ENCODE peak calls at places on chromosomes 16 and 17, in eight cellular contexts. B is HL-60, D is Panc1, Q is SK-N-SH, P is A549, E is HCT116, Y is GM12878, U is K562. V is an unnamed sample.

GRCh38 chr16:62038225-62038624 is 2.0 kb upstream of the CDH8 start:
- DNase-seq in Q (no peak), P (no peak), E (no peak), Y (no peak), D (no peak), B (no peak), U (no peak), V (no peak)

GRCh38 chr17:8651013-8651412 is 20.5 kb upstream of the MYH10 start:
- DNase-seq in P (no peak), Y (no peak), D (no peak), B (no peak), Q (no peak), U (peak; percentile 14), E (no peak), V (no peak)

GRCh38 chr16:17466876-17467275 is 3.9 kb downstream of the XYLT1 start:
- DNase-seq in B (no peak), Y (no peak), U (no peak), D (no peak), E (no peak), P (no peak), Q (no peak), V (peak; percentile 77)

GRCh38 chr17:79097226-79098055 is 22.8 kb downstream of the ENGASE start:
- DNase-seq in Q (peak; percentile 70), B (no peak), U (peak; percentile 49), Y (no peak), P (no peak), E (no peak), D (no peak), V (peak; percentile 82)

GRCh38 chr16:2713523-2713922 is 6.5 kb downstream of the PRSS27 start:
- DNase-seq in B (no peak), E (no peak), Y (no peak), D (no peak), U (no peak), P (no peak), Q (no peak), V (no peak)

GRCh38 chr17:50273654-50274040 is 619 bp upstream of the TMEM92 start:
- DNase-seq in P (no peak), Q (no peak), U (no peak), B (no peak), D (no peak), E (no peak), Y (no peak), V (no peak)

GRCh38 chr16:87854907-87855683 is 14.2 kb downstream of the SLC7A5 start:
- DNase-seq in Y (no peak), P (peak; percentile 78), U (no peak), E (no peak), D (no peak), Q (no peak), B (no peak), V (no peak)

GRCh38 chr17:49779730-49780220 is 8.7 kb upstream of the KAT7 start:
- DNase-seq in Q (peak; percentile 40), E (peak; percentile 34), U (peak; percentile 49), Y (no peak), P (peak; percentile 60), D (peak; percentile 38), B (no peak), V (peak; percentile 26)

GRCh38 chr17:65362826-65363225 is 198.6 kb downstream of the AXIN2 start:
- DNase-seq in Q (no peak), U (no peak), P (no peak), B (no peak), Y (no peak), E (no peak), D (no peak), V (no peak)

GRCh38 chr16:50497592-50497991 is 50.6 kb upstream of the NKD1 start:
- DNase-seq in E (no peak), P (no peak), Q (no peak), D (no peak), Y (no peak), U (no peak), B (no peak), V (no peak)

GRCh38 chr16:80739523-80739922 is 64.9 kb downstream of the CDYL2 start:
- DNase-seq in Y (no peak), E (no peak), B (no peak), P (no peak), U (no peak), D (no peak), Q (no peak), V (no peak)

DNA sequence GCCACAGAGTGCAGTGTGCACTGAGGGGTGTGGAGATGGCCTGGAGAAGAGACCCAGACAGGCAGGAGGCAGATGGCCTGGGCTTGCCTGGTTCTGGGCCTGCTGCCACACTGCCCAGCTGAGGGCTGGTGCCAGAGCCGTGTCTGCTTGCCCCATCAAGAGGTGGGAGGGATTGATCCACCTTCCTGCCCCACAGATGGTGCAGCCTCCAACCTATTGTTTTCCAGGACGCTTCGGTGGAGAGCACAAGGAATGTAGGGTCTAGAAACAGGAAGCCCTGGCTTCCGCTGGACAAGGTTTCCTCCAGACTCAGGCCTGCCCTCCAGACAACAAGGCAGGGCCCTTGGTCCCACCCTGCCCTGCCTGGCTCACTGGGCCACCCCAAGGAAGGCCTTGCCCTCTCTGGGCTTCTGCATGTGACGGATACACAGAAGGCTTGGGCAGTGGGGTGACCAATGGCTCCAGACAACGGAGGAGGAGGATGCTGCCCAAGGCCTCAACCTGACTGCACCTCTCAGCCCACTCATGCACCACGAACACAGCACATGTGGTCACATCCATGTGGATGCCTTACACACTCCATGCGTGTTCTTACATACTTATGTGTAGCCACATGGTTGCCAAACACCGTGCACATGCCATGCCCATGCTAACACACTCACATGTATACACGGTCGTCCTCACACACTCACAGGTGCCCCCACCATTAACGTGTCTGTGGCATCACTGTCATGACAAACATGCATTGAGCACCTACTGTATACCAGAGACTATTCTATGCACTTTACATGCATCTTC is 6.5 kb upstream of the CDH5 start:
- DNase-seq in B (no peak), U (no peak), Y (no peak), E (no peak), D (no peak), Q (no peak), P (no peak), V (no peak)
- TF ChIP-seq REST in B (no peak), U (no peak), Y (no peak), E (no peak), D (no peak), Q (no peak), P (no peak), V (no peak)

GRCh38 chr17:47638903-47639302 is 10.8 kb upstream of the KPNB1 start:
- DNase-seq in Y (no peak), U (no peak), P (no peak), E (no peak), Q (no peak), D (no peak), B (no peak), V (no peak)

GRCh38 chr17:47649153-47649971 is at the start of gene KPNB1:
- DNase-seq in E (peak; percentile 100), D (peak; percentile 94), U (peak; percentile 94), P (peak; percentile 100), Y (peak; percentile 99), Q (peak; percentile 95), B (peak; percentile 100), V (peak; percentile 99)

GRCh38 chr17:47649972-47650524 is 329 bp downstream of the KPNB1 start:
- DNase-seq in P (no peak), U (no peak), Q (no peak), D (no peak), B (peak; percentile 79), Y (no peak), E (no peak), V (peak; percentile 59)

GRCh38 chr17:47643116-47643515 is 6.6 kb upstream of the KPNB1 start:
- DNase-seq in P (no peak), B (no peak), Q (no peak), E (no peak), D (no peak), Y (no peak), U (no peak), V (no peak)

GRCh38 chr17:47644324-47644723 is 5.4 kb upstream of the KPNB1 start:
- DNase-seq in U (no peak), E (no peak), D (no peak), B (no peak), Q (no peak), Y (no peak), P (no peak), V (no peak)
- TF ChIP-seq REST in U (no peak), E (no peak), D (no peak), B (no peak), Q (no peak), Y (no peak), P (no peak), V (no peak)

DNA sequence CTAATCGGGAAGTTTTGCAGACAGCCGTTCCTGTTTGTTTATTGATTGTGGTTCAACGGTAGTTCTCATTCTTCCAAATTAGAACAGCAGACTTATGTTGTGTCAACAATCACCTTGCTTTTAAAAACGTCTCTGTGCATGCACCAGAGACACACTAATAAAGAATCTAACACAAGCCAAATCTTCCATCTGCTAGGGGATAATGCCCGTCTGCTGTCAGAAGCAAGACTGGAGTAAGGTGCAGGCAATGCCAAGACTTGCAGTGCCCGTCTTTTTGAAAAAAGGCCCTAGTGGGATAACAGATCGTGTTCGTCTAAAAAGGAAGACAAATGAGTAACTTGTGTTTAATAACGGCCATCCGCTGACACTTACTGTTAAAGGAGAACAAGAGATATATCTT is 158.4 kb downstream of the KCNJ2 start:
- DNase-seq in Y (no peak), U (no peak), E (no peak), D (no peak), P (no peak), B (no peak), Q (no peak), V (no peak)
- TF ChIP-seq REST in Y (no peak), U (no peak), E (no peak), D (no peak), P (no peak), B (no peak), Q (no peak), V (no peak)

DNA sequence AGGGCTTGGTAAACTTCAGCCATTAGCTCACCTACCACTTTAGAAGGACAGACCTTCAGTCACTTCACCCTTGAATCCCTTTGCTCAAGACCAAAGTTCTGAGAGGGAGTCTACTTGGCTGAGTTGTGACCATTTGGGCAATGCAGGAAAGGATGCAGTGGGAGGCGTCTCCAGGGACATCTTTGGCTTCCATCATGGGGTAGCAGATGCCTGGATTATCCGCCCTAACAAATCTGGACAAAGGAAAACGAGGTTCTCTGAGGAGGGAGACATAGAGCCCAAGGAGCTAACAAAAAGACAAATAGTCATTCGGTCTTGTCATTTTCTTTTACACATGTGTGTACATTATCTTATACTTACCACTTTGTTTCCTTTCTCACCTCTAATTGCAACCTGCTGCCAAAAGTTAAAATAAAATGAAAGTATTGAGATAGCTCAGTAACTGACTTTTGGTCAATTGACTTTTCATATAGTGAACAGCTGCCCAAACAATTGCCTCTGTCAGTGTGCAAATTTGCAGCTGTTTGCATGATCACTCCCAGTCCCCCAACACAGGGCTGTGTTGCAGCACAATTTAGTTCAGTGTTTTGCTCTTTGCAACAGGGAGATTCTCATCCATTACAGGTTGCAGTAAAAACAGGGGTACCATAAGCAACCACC is 108.9 kb upstream of the EEF2KMT start:
- DNase-seq in B (no peak), P (no peak), U (no peak), E (no peak), D (no peak), Y (no peak), Q (no peak), V (no peak)
- TF ChIP-seq REST in B (no peak), P (no peak), U (no peak), E (no peak), D (no peak), Y (no peak), Q (no peak), V (no peak)

DNA sequence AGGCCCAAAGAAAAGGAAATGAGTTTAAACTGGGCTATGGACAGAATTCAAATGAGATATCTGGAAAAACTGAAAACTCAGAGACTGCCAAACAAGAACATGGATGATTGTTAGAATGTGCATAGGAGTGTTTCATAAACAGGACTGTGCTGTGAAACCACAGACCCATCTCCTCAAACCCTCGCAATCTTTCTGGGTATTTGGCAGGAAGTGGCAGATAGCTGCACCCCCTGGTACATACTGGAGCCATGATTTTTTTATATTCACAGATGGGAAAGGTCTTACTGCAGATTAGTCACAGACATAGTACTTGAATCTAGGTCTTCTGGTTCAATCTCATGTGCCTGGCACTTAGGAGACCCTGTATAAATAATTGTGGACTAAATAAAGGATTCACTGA is 145.0 kb downstream of the CCDC182 start:
- DNase-seq in U (no peak), B (no peak), Q (no peak), Y (no peak), E (no peak), D (no peak), P (no peak), V (no peak)
- TF ChIP-seq REST in U (no peak), B (no peak), Q (no peak), Y (no peak), E (no peak), D (no peak), P (no peak), V (no peak)

V was measured in GM23338.